ENCODE peak calls at places on chromosome 7, in six cellular contexts. J is fibroblast of pulmonary artery; V is astrocyte of the spinal cord; L is Caco-2; H is CD4-positive, alpha-beta memory T cell; M is SJSA1. N is an unnamed sample.

GRCh38 chr7:366171-366916 is 76.4 kb downstream of the FOXL3 start:
- DNase-seq in J (no peak), V (no peak), L (no peak), H (no peak), M (peak), N (no peak)

GRCh38 chr7:129752760-129753159 is 141.2 kb downstream of the NRF1 start:
- DNase-seq in J (no peak), V (no peak), L (no peak), H (no peak), M (no peak), N (no peak)

GRCh38 chr7:114086906-114087651 is 168.3 kb upstream of the PPP1R3A start:
- DNase-seq in J (peak), V (peak), L (no peak), H (no peak), M (no peak), N (no peak)

GRCh38 chr7:33905389-33906032 is at the start of gene BMPER:
- DNase-seq in J (peak), V (no peak), L (peak), H (no peak), M (no peak), N (peak)

GRCh38 chr7:121557034-121557892 is 161.2 kb upstream of the FAM3C start:
- DNase-seq in J (no peak), V (peak), L (no peak), H (no peak), M (no peak), N (no peak)

GRCh38 chr7:20778063-20778721 is 8.5 kb downstream of the SP8 start:
- DNase-seq in J (peak), V (no peak), L (peak), H (no peak), M (no peak), N (peak)

GRCh38 chr7:79988642-79989041 is 146.0 kb upstream of the GNAI1 start:
- DNase-seq in J (peak), V (peak), L (no peak), H (no peak), M (peak), N (no peak)

GRCh38 chr7:127447326-127447945 is 54.9 kb upstream of the ZNF800 start:
- DNase-seq in J (peak), V (peak), L (no peak), H (peak), M (no peak), N (peak)

GRCh38 chr7:8176370-8177081 is 85.4 kb downstream of the ICA1 start:
- DNase-seq in J (no peak), V (no peak), L (no peak), H (peak), M (no peak), N (no peak)

GRCh38 chr7:92641921-92642511 is 51.8 kb upstream of the FAM133B start:
- DNase-seq in J (peak), V (peak), L (no peak), H (no peak), M (peak), N (no peak)

GRCh38 chr7:41698114-41698513 is 4.8 kb downstream of the INHBA start:
- DNase-seq in J (no peak), V (peak), L (no peak), H (no peak), M (no peak), N (no peak)
- H3K4me3 ChIP-seq in J (peak), V (peak), L (no peak), H (no peak), M (peak), N (no peak)

GRCh38 chr7:139669106-139670061 is 108.4 kb downstream of the HIPK2 start:
- DNase-seq in J (no peak), V (no peak), L (no peak), H (no peak), M (no peak), N (no peak)

GRCh38 chr7:139673762-139674161 is 104.0 kb downstream of the HIPK2 start:
- DNase-seq in J (no peak), V (no peak), L (no peak), H (no peak), M (no peak), N (no peak)

GRCh38 chr7:139673230-139673629 is 104.6 kb downstream of the HIPK2 start:
- DNase-seq in J (no peak), V (no peak), L (no peak), H (no peak), M (no peak), N (no peak)

GRCh38 chr7:139674752-139675126 is 103.1 kb downstream of the HIPK2 start:
- DNase-seq in J (no peak), V (no peak), L (no peak), H (no peak), M (no peak), N (no peak)

DNA sequence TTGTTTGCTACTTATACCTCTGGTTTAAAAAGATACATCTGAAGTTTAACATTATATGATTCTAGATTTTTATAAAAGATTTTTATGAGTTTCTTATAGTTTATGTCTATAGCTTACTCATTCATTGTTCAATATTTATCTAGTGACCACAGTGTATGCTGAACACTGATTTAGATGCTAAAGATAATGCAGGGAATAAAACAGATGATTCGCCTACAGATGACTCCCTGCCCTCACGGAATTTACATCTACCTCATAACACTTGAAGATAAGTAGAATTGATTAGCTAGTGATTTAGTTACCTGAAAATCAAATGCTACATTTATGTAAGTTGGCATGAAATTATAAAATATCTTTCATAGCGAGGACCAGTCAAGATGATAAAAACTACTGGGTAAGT is 105.8 kb downstream of the HIPK2 start:
- DNase-seq in J (no peak), V (no peak), L (no peak), H (no peak), M (no peak), N (no peak)
- H3K4me3 ChIP-seq in J (no peak), V (no peak), L (no peak), H (no peak), M (no peak), N (no peak)

GRCh38 chr7:44733708-44734481 is 14.8 kb upstream of the ZMIZ2 start:
- DNase-seq in J (peak), V (peak), L (no peak), H (no peak), M (peak), N (no peak)

GRCh38 chr7:44735403-44736165 is 13.1 kb upstream of the ZMIZ2 start:
- DNase-seq in J (peak), V (peak), L (no peak), H (peak), M (peak), N (no peak)

GRCh38 chr7:44738031-44738730 is 10.5 kb upstream of the ZMIZ2 start:
- DNase-seq in J (no peak), V (peak), L (no peak), H (no peak), M (no peak), N (no peak)

GRCh38 chr7:44738876-44739665 is 9.6 kb upstream of the ZMIZ2 start:
- DNase-seq in J (no peak), V (no peak), L (no peak), H (no peak), M (no peak), N (no peak)

DNA sequence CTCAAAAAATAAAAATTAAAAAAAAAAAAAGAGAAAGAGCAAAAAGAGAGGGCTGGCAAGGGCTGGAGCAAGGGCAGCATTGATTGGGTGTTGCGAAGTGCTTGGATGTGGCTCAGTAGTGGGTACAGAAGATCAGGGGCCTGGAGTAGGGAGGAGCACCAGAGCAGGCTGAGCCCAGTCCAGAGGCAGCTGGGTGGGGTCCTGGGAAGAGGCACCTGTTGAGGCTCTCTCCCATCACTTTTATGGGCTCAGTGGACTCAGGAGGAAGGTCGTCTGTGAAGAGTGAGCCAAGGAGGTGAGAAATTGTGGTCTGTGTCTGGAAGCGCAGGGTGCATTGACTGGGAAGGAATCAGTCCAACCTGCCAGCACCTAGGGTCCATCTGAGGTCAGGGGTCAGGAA is 11.8 kb upstream of the ZMIZ2 start:
- DNase-seq in J (no peak), V (no peak), L (no peak), H (no peak), M (no peak), N (no peak)
- H3K4me3 ChIP-seq in J (no peak), V (no peak), L (no peak), H (no peak), M (no peak), N (no peak)

GRCh38 chr7:43727494-43727893 is 1.8 kb downstream of the COA1 start:
- DNase-seq in J (no peak), V (no peak), L (no peak), H (no peak), M (no peak), N (no peak)
- H3K4me3 ChIP-seq in J (no peak), V (no peak), L (no peak), H (no peak), M (no peak), N (no peak)

DNA sequence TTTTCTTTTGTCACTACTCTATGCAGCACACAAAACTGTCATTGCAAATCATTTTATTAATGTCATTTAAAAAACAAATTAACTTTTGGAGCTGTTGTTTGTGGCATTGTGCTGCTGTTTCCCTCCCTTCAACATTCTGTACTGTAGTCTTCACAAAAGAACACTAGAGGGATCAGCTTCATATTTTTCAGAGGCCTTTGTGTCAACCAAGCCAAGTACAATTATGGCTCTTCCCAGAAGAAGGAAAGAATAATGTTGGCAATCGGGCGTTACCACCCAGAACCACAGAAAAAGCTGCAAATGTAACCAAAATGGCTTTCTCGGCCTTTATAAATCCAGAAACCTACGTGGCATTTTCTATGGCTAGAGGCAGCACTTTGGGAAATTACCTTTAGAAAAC is 98.9 kb upstream of the COL1A2 start:
- DNase-seq in J (peak), V (peak), L (no peak), H (no peak), M (peak), N (peak)
- H3K4me3 ChIP-seq in J (peak), V (peak), L (no peak), H (no peak), M (no peak), N (no peak)

N was measured in HAP-1.